ENCODE peak calls at places on chromosomes 4 and X, in five cellular contexts. G is T-helper 1 cell, U is RKO, Y is foreskin fibroblast, N is fibroblast of pulmonary artery. O is an unnamed sample.

GRCh38 chrX:45710081-45710801 is 509.6 kb upstream of the DIPK2B start:
- DNase-seq in G (no peak), U (peak; percentile 98), Y (peak; percentile 93), N (peak; percentile 59), O (no peak)

GRCh38 chrX:74613350-74614192 is 853 bp downstream of the RLIM start:
- DNase-seq in G (no peak), U (peak; percentile 76), Y (peak; percentile 20), N (peak; percentile 52), O (no peak)

GRCh38 chrX:130647468-130647867 is 245.7 kb downstream of the RBMX2 start:
- DNase-seq in G (no peak), U (no peak), Y (no peak), N (no peak), O (no peak)

GRCh38 chr4:147927377-147928137 is 195.7 kb downstream of the ARHGAP10 start:
- DNase-seq in G (no peak), U (no peak), Y (peak; percentile 79), N (peak; percentile 18), O (no peak)

GRCh38 chr4:48905363-48906015 is 1.1 kb downstream of the OCIAD2 start:
- DNase-seq in G (no peak), U (peak; percentile 91), Y (peak; percentile 65), N (peak; percentile 72), O (no peak)

GRCh38 chr4:69546121-69546520 is 50.4 kb upstream of the UGT2B4 start:
- DNase-seq in G (no peak), U (peak; percentile 21), Y (no peak), N (peak; percentile 2), O (no peak)

GRCh38 chrX:72540318-72540717 is 32.3 kb downstream of the HDAC8 start:
- DNase-seq in G (no peak), U (peak; percentile 45), Y (peak; percentile 33), N (peak; percentile 49), O (no peak)

GRCh38 chr4:89868999-89869589 is 25.6 kb upstream of the MMRN1 start:
- DNase-seq in G (no peak), U (peak; percentile 8), Y (peak; percentile 9), N (peak; percentile 44), O (no peak)

GRCh38 chrX:68917799-68918198 is 89.0 kb downstream of the EFNB1 start:
- DNase-seq in G (no peak), U (no peak), Y (no peak), N (no peak), O (no peak)

GRCh38 chr4:24666316-24666715 is 82.0 kb upstream of the DHX15 start:
- DNase-seq in G (no peak), U (no peak), Y (no peak), N (no peak), O (no peak)

GRCh38 chr4:6834867-6835266 is 52.3 kb downstream of the KIAA0232 start:
- DNase-seq in G (no peak), U (peak; percentile 70), Y (peak; percentile 50), N (peak; percentile 22), O (no peak)

GRCh38 chrX:38045697-38046096 is 39.3 kb downstream of the SYTL5 start:
- DNase-seq in G (no peak), U (no peak), Y (peak; percentile 9), N (peak; percentile 53), O (no peak)

GRCh38 chr4:6263541-6264540 is 5.8 kb upstream of the WFS1 start:
- DNase-seq in G (no peak), U (peak; percentile 47), Y (peak; percentile 74), N (peak; percentile 75), O (no peak)

GRCh38 chrX:105211051-105211575 is 9.4 kb downstream of the TEX13A start:
- DNase-seq in G (no peak), U (no peak), Y (peak; percentile 22), N (peak; percentile 7), O (no peak)

GRCh38 chr4:15031993-15032660 is 29.8 kb downstream of the CPEB2 start:
- DNase-seq in G (no peak), U (no peak), Y (peak; percentile 61), N (peak; percentile 51), O (no peak)

GRCh38 chr4:52996261-52997131 is 134.4 kb downstream of the RASL11B start:
- DNase-seq in G (no peak), U (no peak), Y (peak; percentile 90), N (peak; percentile 93), O (no peak)

GRCh38 chr4:113411496-113411938 is 350.0 kb downstream of the CAMK2D start:
- DNase-seq in G (no peak), U (peak; percentile 17), Y (peak; percentile 94), N (peak; percentile 93), O (no peak)

GRCh38 chr4:143654571-143654970 is 45.9 kb downstream of the FREM3 start:
- DNase-seq in G (no peak), U (no peak), Y (peak; percentile 11), N (no peak), O (no peak)

GRCh38 chr4:155811171-155811570 is 52.4 kb downstream of the GUCY1B1 start:
- DNase-seq in G (no peak), U (no peak), Y (no peak), N (no peak), O (no peak)

GRCh38 chrX:152900937-152901445 is 3.1 kb downstream of the ZNF185 start:
- DNase-seq in G (no peak), U (no peak), Y (no peak), N (no peak), O (no peak)

GRCh38 chr4:152936446-152937279 is 540 bp downstream of the FHDC1 start:
- DNase-seq in G (no peak), U (peak; percentile 6), Y (peak; percentile 58), N (no peak), O (no peak)

GRCh38 chr4:22474636-22475310 is 41.1 kb downstream of the ADGRA3 start:
- DNase-seq in G (no peak), U (no peak), Y (peak; percentile 78), N (peak; percentile 66), O (no peak)

GRCh38 chr4:721261-722171 is 15.9 kb downstream of the PCGF3 start:
- DNase-seq in G (no peak), U (no peak), Y (no peak), N (peak; percentile 68), O (no peak)

GRCh38 chr4:137609693-137610450 is 77.6 kb upstream of the PCDH18 start:
- DNase-seq in G (no peak), U (no peak), Y (peak; percentile 26), N (peak; percentile 53), O (no peak)

GRCh38 chr4:142532054-142532453 is 314.0 kb downstream of the INPP4B start:
- DNase-seq in G (no peak), U (no peak), Y (no peak), N (no peak), O (no peak)

GRCh38 chr4:116913451-116913850 is 171.9 kb downstream of the TRAM1L1 start:
- DNase-seq in G (no peak), U (peak; percentile 15), Y (no peak), N (no peak), O (no peak)

GRCh38 chrX:51507551-51507950 is 11.2 kb upstream of the NUDT11 start:
- DNase-seq in G (no peak), U (no peak), Y (no peak), N (no peak), O (no peak)

GRCh38 chrX:123188081-123188480 is 4.0 kb downstream of the GRIA3 start:
- DNase-seq in G (no peak), U (peak; percentile 13), Y (peak; percentile 67), N (no peak), O (no peak)

GRCh38 chrX:87526281-87526680 is 8.7 kb downstream of the KLHL4 start:
- DNase-seq in G (no peak), U (no peak), Y (no peak), N (no peak), O (no peak)

GRCh38 chr4:175657571-175657970 is 154.5 kb downstream of the GPM6A start:
- DNase-seq in G (no peak), U (no peak), Y (no peak), N (no peak), O (no peak)